ENCODE peak calls at places on chromosomes 2 and 18, in ten cellular contexts. K is AG09319, G is BJ, H is AG10803, S is MCF 10A, N is left lung, D is astrocyte, L is brain microvascular endothelial cell, O is neural progenitor cell, I is astrocyte of the spinal cord. B is an unnamed sample.

GRCh38 chr18:43886341-43886740 is 609.1 kb upstream of the SYT4 start:
- DNase-seq in K (no peak), G (no peak), H (no peak), S (peak; percentile 57), N (no peak), D (no peak), L (no peak), O (no peak), I (no peak), B (no peak)

GRCh38 chr2:149739171-149739879 is 151.8 kb upstream of the MMADHC start:
- DNase-seq in K (no peak), G (no peak), H (no peak), S (no peak), N (no peak), D (peak; percentile 38), L (no peak), O (no peak), I (no peak), B (no peak)

GRCh38 chr2:2159336-2159735 is 171.7 kb downstream of the MYT1L start:
- DNase-seq in K (no peak), G (no peak), H (no peak), S (no peak), N (no peak), D (no peak), L (no peak), O (no peak), I (no peak), B (no peak)

GRCh38 chr2:64525323-64525625 is 1.1 kb downstream of the AFTPH start:
- DNase-seq in K (no peak), G (no peak), H (no peak), S (peak; percentile 25), N (no peak), D (peak; percentile 24), L (peak; percentile 6), O (no peak), I (peak; percentile 28), B (no peak)

GRCh38 chr2:9690716-9691498 is 60.1 kb upstream of the YWHAQ start:
- DNase-seq in K (no peak), G (no peak), H (no peak), S (no peak), N (no peak), D (no peak), L (no peak), O (no peak), I (no peak), B (no peak)

GRCh38 chr2:199810422-199811250 is 40.4 kb downstream of the FTCDNL1 start:
- DNase-seq in K (no peak), G (no peak), H (peak; percentile 65), S (peak; percentile 8), N (no peak), D (no peak), L (no peak), O (no peak), I (no peak), B (no peak)

GRCh38 chr2:29071032-29071975 is 3.0 kb downstream of the PCARE start:
- DNase-seq in K (no peak), G (no peak), H (no peak), S (no peak), N (no peak), D (no peak), L (no peak), O (no peak), I (no peak), B (no peak)

GRCh38 chr2:162253435-162253834 is 10.2 kb upstream of the FAP start:
- DNase-seq in K (no peak), G (no peak), H (no peak), S (no peak), N (no peak), D (no peak), L (no peak), O (no peak), I (no peak), B (no peak)

GRCh38 chr2:189466656-189467055 is 25.4 kb downstream of the WDR75 start:
- DNase-seq in K (peak; percentile 8), G (no peak), H (peak; percentile 44), S (peak; percentile 14), N (no peak), D (no peak), L (no peak), O (peak; percentile 15), I (peak; percentile 15), B (no peak)

GRCh38 chr2:217162533-217162932 is 302.7 kb upstream of the TNP1 start:
- DNase-seq in K (peak; percentile 40), G (peak; percentile 67), H (peak; percentile 85), S (peak; percentile 30), N (no peak), D (peak; percentile 98), L (peak; percentile 93), O (peak; percentile 19), I (peak; percentile 97), B (no peak)

GRCh38 chr18:79379251-79379905 is 16.4 kb upstream of the NFATC1 start:
- DNase-seq in K (no peak), G (no peak), H (no peak), S (no peak), N (no peak), D (no peak), L (no peak), O (no peak), I (no peak), B (no peak)

GRCh38 chr2:207489251-207489650 is 40.5 kb upstream of the CREB1 start:
- DNase-seq in K (no peak), G (no peak), H (no peak), S (no peak), N (no peak), D (no peak), L (no peak), O (no peak), I (no peak), B (no peak)

GRCh38 chr2:177164131-177164530 is 48.5 kb upstream of the HNRNPA3 start:
- DNase-seq in K (no peak), G (no peak), H (no peak), S (no peak), N (no peak), D (no peak), L (no peak), O (no peak), I (no peak), B (no peak)

GRCh38 chr2:37472959-37473358 is 128.5 kb downstream of the QPCT start:
- DNase-seq in K (peak; percentile 59), G (no peak), H (peak; percentile 87), S (peak; percentile 79), N (peak; percentile 61), D (peak; percentile 62), L (peak; percentile 73), O (no peak), I (peak; percentile 64), B (no peak)

GRCh38 chr2:236765475-236765874 is 195.8 kb downstream of the ACKR3 start:
- DNase-seq in K (no peak), G (no peak), H (no peak), S (no peak), N (no peak), D (no peak), L (no peak), O (peak; percentile 9), I (no peak), B (no peak)

GRCh38 chr2:98763209-98763951 is 32.4 kb upstream of the MGAT4A start:
- DNase-seq in K (no peak), G (no peak), H (no peak), S (no peak), N (no peak), D (no peak), L (no peak), O (no peak), I (no peak), B (no peak)

GRCh38 chr2:99662761-99663341 is 173.0 kb upstream of the REV1 start:
- DNase-seq in K (peak; percentile 96), G (peak; percentile 99), H (peak; percentile 100), S (peak; percentile 60), N (no peak), D (peak; percentile 100), L (peak; percentile 82), O (no peak), I (peak; percentile 97), B (no peak)

DNA sequence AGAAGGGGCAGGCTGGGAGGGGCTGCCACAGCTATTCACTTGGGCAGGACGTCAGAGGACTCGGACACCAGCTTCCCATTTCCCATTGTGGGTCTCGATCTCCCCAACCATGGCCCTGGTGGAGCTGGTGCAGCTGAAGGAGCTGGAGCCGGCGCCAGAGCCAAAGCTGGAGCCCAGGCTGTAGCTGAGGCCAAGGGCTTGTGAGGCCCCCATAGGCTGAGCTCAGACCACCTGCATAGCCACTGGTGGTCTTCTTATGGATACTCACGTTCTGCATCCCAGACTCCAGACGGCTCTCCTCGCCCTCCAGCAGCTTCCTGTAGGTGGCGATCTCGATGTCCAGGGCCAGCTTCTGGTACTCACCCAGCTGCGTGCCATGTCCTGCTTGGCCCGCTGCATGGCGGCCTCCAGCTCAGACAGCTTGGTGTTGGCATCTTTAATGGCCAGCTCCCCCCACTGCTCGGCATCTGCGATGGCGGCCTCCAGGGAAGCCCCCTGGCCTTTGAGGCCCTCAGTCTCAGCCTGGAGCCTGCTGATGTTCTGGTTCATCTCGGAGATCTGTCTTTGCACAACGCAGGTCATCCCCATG is 6.0 kb upstream of the CDK5R2 start:
- DNase-seq in K (no peak), G (no peak), H (no peak), S (no peak), N (no peak), D (no peak), L (no peak), O (peak; percentile 16), I (no peak), B (no peak)
- TF ChIP-seq CTCF in K (no peak), G (no peak), H (no peak), S (no peak), N (no peak), D (no peak), L (peak; percentile 30), O (peak; percentile 46), I (peak; percentile 8), B (no peak)

GRCh38 chr2:118737690-118738089 is 109.8 kb downstream of the EN1 start:
- DNase-seq in K (no peak), G (no peak), H (no peak), S (no peak), N (no peak), D (no peak), L (no peak), O (no peak), I (no peak), B (no peak)
- TF ChIP-seq CTCF in K (no peak), G (no peak), H (no peak), S (no peak), N (no peak), D (no peak), L (no peak), O (no peak), I (no peak), B (no peak)

DNA sequence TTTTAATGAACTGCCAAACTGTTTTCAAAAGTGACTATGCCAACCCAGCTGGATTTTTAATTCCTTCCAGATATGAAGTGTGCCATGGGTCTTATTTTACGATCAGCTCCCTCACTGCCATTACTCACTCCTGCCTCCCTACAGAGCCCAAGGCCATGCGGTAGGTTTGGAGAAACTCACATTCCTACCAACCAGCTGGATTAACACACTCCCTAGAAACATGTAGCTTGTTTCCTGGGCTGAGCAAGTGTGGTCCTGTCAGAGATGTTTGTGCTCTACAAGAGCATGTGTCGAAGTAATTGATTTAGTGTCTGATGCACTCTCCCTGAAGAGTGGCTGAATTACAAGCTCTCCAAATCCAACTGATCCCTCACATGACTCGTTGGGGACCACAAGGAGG is 82.5 kb downstream of the SPP2 start:
- DNase-seq in K (no peak), G (no peak), H (peak; percentile 80), S (peak; percentile 87), N (no peak), D (no peak), L (no peak), O (no peak), I (peak; percentile 15), B (no peak)
- TF ChIP-seq CTCF in K (no peak), G (no peak), H (no peak), S (no peak), N (no peak), D (no peak), L (no peak), O (no peak), I (no peak), B (no peak)

GRCh38 chr2:20755132-20755800 is 67.6 kb downstream of the LDAH start:
- DNase-seq in K (no peak), G (no peak), H (no peak), S (no peak), N (no peak), D (no peak), L (no peak), O (no peak), I (no peak), B (no peak)
- TF ChIP-seq CTCF in K (no peak), G (peak; percentile 35), H (peak; percentile 6), S (no peak), N (no peak), D (no peak), L (peak; percentile 31), O (no peak), I (peak; percentile 39), B (no peak)